ENCODE peak calls at places on chromosomes 16 and 17, in four cellular contexts. S, O, Z and D are unnamed samples.

GRCh38 chr17:58352018-58352842 is at the start of gene SUPT4H1:
- DNase-seq in S (peak), O (peak), Z (peak), D (peak)

GRCh38 chr16:88494335-88495154 is 41.5 kb downstream of the ZFPM1 start:
- DNase-seq in S (no peak), O (no peak), Z (no peak), D (no peak)

GRCh38 chr16:35377142-35377541 is 1917.7 kb downstream of the TP53TG3F start:
- DNase-seq in S (no peak), O (no peak), Z (no peak), D (no peak)

GRCh38 chr16:67199808-67200198 is 872 bp downstream of the ELMO3 start:
- DNase-seq in S (no peak), O (no peak), Z (no peak), D (no peak)

GRCh38 chr16:50457423-50457822 is 88.6 kb upstream of the BRD7 start:
- DNase-seq in S (no peak), O (no peak), Z (no peak), D (no peak)

GRCh38 chr16:51881731-51882130 is 665.2 kb downstream of the TOX3 start:
- DNase-seq in S (peak), O (no peak), Z (no peak), D (peak)

GRCh38 chr17:40551091-40551873 is 14.0 kb downstream of the CCR7 start:
- DNase-seq in S (peak), O (no peak), Z (no peak), D (peak)

GRCh38 chr17:38959508-38959907 is 7.7 kb downstream of the FBXO47 start:
- DNase-seq in S (no peak), O (no peak), Z (no peak), D (no peak)

GRCh38 chr16:79434771-79435170 is 165.8 kb downstream of the MAF start:
- DNase-seq in S (no peak), O (no peak), Z (no peak), D (no peak)

GRCh38 chr17:35002876-35003551 is 22.7 kb downstream of the LIG3 start:
- DNase-seq in S (peak), O (no peak), Z (no peak), D (no peak)

GRCh38 chr17:80063815-80064585 is 27.6 kb downstream of the CCDC40 start:
- DNase-seq in S (peak), O (no peak), Z (no peak), D (no peak)

GRCh38 chr17:20089795-20090547 is 80.8 kb downstream of the SPECC1 start:
- DNase-seq in S (no peak), O (no peak), Z (no peak), D (no peak)

GRCh38 chr16:2766430-2767139 is 10.5 kb downstream of the ELOB start:
- DNase-seq in S (no peak), O (no peak), Z (no peak), D (no peak)

GRCh38 chr16:5228369-5228768 is 130.8 kb upstream of the EEF2KMT start:
- DNase-seq in S (no peak), O (no peak), Z (no peak), D (no peak)

GRCh38 chr16:57795431-57795878 is 6.8 kb downstream of the KIFC3 start:
- DNase-seq in S (peak), O (no peak), Z (peak), D (peak)

GRCh38 chr16:83953796-83954576 is 946 bp downstream of the OSGIN1 start:
- DNase-seq in S (peak), O (no peak), Z (no peak), D (no peak)

GRCh38 chr17:17947966-17948365 is 24.2 kb downstream of the TOM1L2 start:
- DNase-seq in S (peak), O (no peak), Z (no peak), D (no peak)

GRCh38 chr17:21061971-21062526 is 19.2 kb upstream of the USP22 start:
- DNase-seq in S (no peak), O (no peak), Z (no peak), D (no peak)

GRCh38 chr17:43766413-43767052 is 7.9 kb upstream of the SOST start:
- DNase-seq in S (peak), O (peak), Z (peak), D (peak)

GRCh38 chr17:66152756-66153155 is 39.2 kb downstream of the CEP112 start:
- DNase-seq in S (peak), O (no peak), Z (no peak), D (no peak)

GRCh38 chr17:17985555-17985954 is 12.9 kb downstream of the DRC3 start:
- DNase-seq in S (no peak), O (no peak), Z (no peak), D (no peak)

GRCh38 chr16:48963901-48964615 is 317.6 kb downstream of the CBLN1 start:
- DNase-seq in S (peak), O (no peak), Z (no peak), D (peak)

GRCh38 chr16:56451753-56452689 is 667 bp downstream of the OGFOD1 start:
- DNase-seq in S (peak), O (no peak), Z (no peak), D (peak)

GRCh38 chr16:84224554-84224953 is 15.3 kb downstream of the KCNG4 start:
- DNase-seq in S (no peak), O (no peak), Z (no peak), D (no peak)

GRCh38 chr16:28316056-28316455 is 23.7 kb downstream of the SBK1 start:
- DNase-seq in S (no peak), O (no peak), Z (no peak), D (no peak)

GRCh38 chr17:46184696-46185095 is 8.5 kb downstream of the KANSL1 start:
- DNase-seq in S (no peak), O (no peak), Z (no peak), D (no peak)

GRCh38 chr16:12229759-12230594 is 253.4 kb downstream of the SNX29 start:
- DNase-seq in S (peak), O (no peak), Z (no peak), D (no peak)

GRCh38 chr17:82323514-82324234 is 6.3 kb upstream of the CD7 start:
- DNase-seq in S (no peak), O (no peak), Z (no peak), D (no peak)

GRCh38 chr16:74521691-74522090 is 85.2 kb downstream of the GLG1 start:
- DNase-seq in S (peak), O (no peak), Z (no peak), D (no peak)

GRCh38 chr16:16147316-16147999 is 75.8 kb downstream of the ABCC6 start:
- DNase-seq in S (no peak), O (no peak), Z (no peak), D (no peak)

GRCh38 chr16:85235988-85236831 is 123.9 kb upstream of the CIBAR2 start:
- DNase-seq in S (no peak), O (no peak), Z (no peak), D (peak)

GRCh38 chr17:3851461-3852100 is 5.5 kb upstream of the NCBP3 start:
- DNase-seq in S (no peak), O (no peak), Z (no peak), D (no peak)

GRCh38 chr16:5670198-5670597 is 572.6 kb upstream of the EEF2KMT start:
- DNase-seq in S (no peak), O (no peak), Z (no peak), D (no peak)

GRCh38 chr17:44760474-44761308 is 1.9 kb downstream of the ADAM11 start:
- DNase-seq in S (no peak), O (no peak), Z (no peak), D (no peak)

GRCh38 chr17:80781188-80781577 is 210.5 kb upstream of the CHMP6 start:
- DNase-seq in S (no peak), O (no peak), Z (no peak), D (no peak)

GRCh38 chr17:31674305-31674704 is 184.7 kb downstream of the COPRS start:
- DNase-seq in S (peak), O (no peak), Z (no peak), D (peak)

GRCh38 chr17:77095461-77095860 is 45.3 kb upstream of the SEC14L1 start:
- DNase-seq in S (no peak), O (no peak), Z (no peak), D (no peak)

GRCh38 chr16:51674615-51675014 is 523.5 kb upstream of the SALL1 start:
- DNase-seq in S (no peak), O (no peak), Z (no peak), D (no peak)

GRCh38 chr17:77881545-77881944 is 77.0 kb upstream of the TNRC6C start:
- DNase-seq in S (peak), O (peak), Z (peak), D (peak)